ENCODE peak calls at places on chromosomes 5 and 9, in eight cellular contexts. B is GM23338, E is HCT116, D is HepG2, Y is endothelial cell of umbilical vein, X is H1, U is K562, O is GM12878. K is an unnamed sample.

GRCh38 chr5:7615566-7616061 is 219.7 kb downstream of the ADCY2 start:
- DNase-seq in X (no peak), Y (no peak), D (no peak), B (no peak), U (no peak), E (no peak), O (no peak), K (no peak)

GRCh38 chr5:73437126-73438047 is 11.2 kb downstream of the FOXD1 start:
- DNase-seq in Y (no peak), U (peak), D (no peak), X (peak), E (peak), B (peak), O (no peak), K (no peak)

GRCh38 chr5:131171276-131171815 is 602 bp downstream of the LYRM7 start:
- DNase-seq in O (no peak), U (no peak), Y (no peak), E (no peak), B (peak), X (no peak), D (peak), K (no peak)

GRCh38 chr9:89362647-89363310 is 44.5 kb downstream of the SECISBP2 start:
- DNase-seq in O (no peak), Y (no peak), B (no peak), E (no peak), X (no peak), D (no peak), U (no peak), K (no peak)

GRCh38 chr5:53820119-53820801 is 259.8 kb downstream of the NDUFS4 start:
- DNase-seq in X (no peak), Y (no peak), O (peak), E (no peak), D (no peak), B (no peak), U (no peak), K (no peak)

GRCh38 chr5:152269533-152269932 is 135.5 kb downstream of the NMUR2 start:
- DNase-seq in U (no peak), D (no peak), O (no peak), E (no peak), X (no peak), Y (no peak), B (no peak), K (no peak)

GRCh38 chr5:133680830-133681555 is 68.7 kb upstream of the FSTL4 start:
- DNase-seq in Y (no peak), D (no peak), O (no peak), U (no peak), E (no peak), X (no peak), B (no peak), K (no peak)

GRCh38 chr9:94676446-94677148 is 37.3 kb upstream of the FBP1 start:
- DNase-seq in X (no peak), O (no peak), U (no peak), D (no peak), E (no peak), B (no peak), Y (no peak), K (no peak)

GRCh38 chr9:78357165-78357873 is 60.4 kb downstream of the PSAT1 start:
- DNase-seq in O (no peak), D (no peak), Y (no peak), U (peak), X (no peak), B (peak), E (no peak), K (no peak)

GRCh38 chr5:5523066-5523505 is 100.6 kb downstream of the ICE1 start:
- DNase-seq in B (peak), Y (no peak), U (no peak), E (peak), D (peak), O (peak), X (no peak), K (no peak)

GRCh38 chr9:37914154-37914551 is 10.2 kb upstream of the SLC25A51 start:
- DNase-seq in B (no peak), U (no peak), D (no peak), Y (no peak), O (no peak), X (no peak), E (no peak), K (no peak)

GRCh38 chr5:84480873-84481637 is 96.4 kb upstream of the EDIL3 start:
- DNase-seq in U (no peak), X (no peak), B (peak), Y (peak), D (no peak), O (no peak), E (no peak), K (no peak)

GRCh38 chr5:39266442-39266841 is 47.1 kb upstream of the FYB1 start:
- DNase-seq in O (no peak), X (no peak), Y (no peak), B (no peak), U (peak), E (no peak), D (no peak), K (no peak)

GRCh38 chr5:60339691-60340191 is 360.2 kb downstream of the DEPDC1B start:
- DNase-seq in B (no peak), O (no peak), U (no peak), E (no peak), Y (no peak), X (no peak), D (no peak), K (no peak)

GRCh38 chr5:10400834-10401233 is 40.8 kb upstream of the ROPN1L start:
- DNase-seq in B (no peak), X (no peak), U (no peak), E (no peak), D (no peak), O (no peak), Y (no peak), K (no peak)

GRCh38 chr5:106940301-106940846 is 730.4 kb downstream of the EFNA5 start:
- DNase-seq in U (no peak), D (no peak), X (no peak), E (no peak), O (no peak), Y (no peak), B (no peak), K (no peak)

GRCh38 chr9:95188459-95188858 is 129.1 kb downstream of the FANCC start:
- DNase-seq in D (no peak), X (no peak), Y (peak), U (no peak), O (no peak), B (no peak), E (no peak), K (no peak)

GRCh38 chr9:77215874-77216273 is 38.5 kb downstream of the VPS13A start:
- DNase-seq in O (no peak), D (peak), Y (peak), B (peak), X (no peak), U (no peak), E (no peak), K (no peak)

GRCh38 chr5:98110270-98110669 is 663.2 kb upstream of the RGMB start:
- DNase-seq in Y (peak), U (no peak), E (no peak), O (no peak), X (no peak), B (no peak), D (no peak), K (no peak)

GRCh38 chr9:132412089-132412488 is 2.1 kb downstream of the CFAP77 start:
- DNase-seq in D (peak), O (no peak), X (peak), B (peak), E (peak), Y (peak), U (peak), K (no peak)

GRCh38 chr9:110545705-110546104 is 33.8 kb downstream of the SVEP1 start:
- DNase-seq in U (no peak), X (no peak), D (peak), B (no peak), E (no peak), Y (no peak), O (no peak), K (no peak)

GRCh38 chr9:81563739-81564138 is 125.6 kb downstream of the TLE1 start:
- DNase-seq in B (no peak), U (no peak), O (no peak), E (no peak), D (no peak), Y (no peak), X (no peak), K (no peak)

GRCh38 chr9:134570151-134570621 is 71.4 kb upstream of the COL5A1 start:
- DNase-seq in O (no peak), X (peak), D (no peak), B (no peak), E (no peak), Y (no peak), U (no peak), K (no peak)

GRCh38 chr5:40021007-40021406 is 596.2 kb upstream of the DAB2 start:
- DNase-seq in B (no peak), E (no peak), U (no peak), Y (peak), O (no peak), X (no peak), D (no peak), K (no peak)

GRCh38 chr5:116038817-116039216 is 6.5 kb downstream of the ARL14EPL start:
- DNase-seq in X (no peak), D (no peak), O (no peak), Y (no peak), U (no peak), E (no peak), B (no peak), K (no peak)

GRCh38 chr9:109721021-109721420 is 59.0 kb upstream of the PALM2AKAP2 start:
- DNase-seq in U (no peak), D (no peak), X (no peak), O (no peak), Y (no peak), E (no peak), B (peak), K (no peak)

DNA sequence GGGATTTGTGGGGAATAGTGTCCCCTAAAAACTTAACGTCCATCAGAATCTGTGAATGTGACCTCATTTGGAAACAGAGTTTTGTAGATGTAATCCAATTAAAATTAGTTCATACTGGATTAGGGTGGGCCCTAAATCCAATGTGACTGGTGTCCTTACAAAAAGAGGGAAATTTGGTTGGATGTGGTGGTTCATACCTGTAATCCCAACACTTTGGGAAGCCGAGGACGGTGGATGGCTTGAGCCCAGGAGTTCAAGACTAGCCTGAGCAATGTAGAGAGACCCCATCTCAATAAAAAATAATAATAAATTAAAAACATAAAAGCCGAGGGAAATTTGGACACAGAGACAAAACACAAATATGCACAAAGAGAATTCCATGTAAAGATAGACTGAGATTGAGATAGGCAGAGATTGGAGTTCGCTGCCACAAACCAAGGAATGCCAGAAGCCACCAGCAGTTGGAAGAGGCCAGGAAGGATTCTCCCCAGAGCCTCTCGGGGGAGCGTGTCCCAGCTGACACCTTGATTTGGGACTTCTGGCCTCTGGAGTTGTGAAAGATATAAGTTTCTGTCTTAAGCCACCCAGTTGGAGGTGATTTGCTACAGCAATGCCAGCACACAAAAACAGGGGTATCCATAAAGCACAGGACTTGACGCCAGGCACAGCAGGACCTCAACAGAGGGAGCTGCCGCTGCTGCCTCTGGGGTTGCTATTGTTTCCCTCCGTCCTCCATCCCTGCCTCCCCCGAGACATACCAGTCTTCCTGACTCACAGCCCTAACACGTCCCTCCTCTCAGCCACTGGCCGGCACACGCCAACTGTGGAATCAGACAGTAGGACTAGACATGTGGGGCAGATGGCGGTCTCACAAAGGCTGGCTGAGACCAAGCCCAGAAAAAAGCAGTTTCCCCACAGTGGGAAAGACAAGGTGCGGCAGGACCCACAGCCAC is 73.8 kb upstream of the IL17B start:
- DNase-seq in O (no peak), Y (peak), U (no peak), X (no peak), B (peak), D (peak), E (no peak), K (no peak)
- H3K27ac ChIP-seq in O (no peak), Y (peak), U (peak), X (no peak), B (no peak), D (peak), E (no peak), K (no peak)

GRCh38 chr9:127446720-127447415 is 4.3 kb downstream of the RPL12 start:
- DNase-seq in Y (no peak), E (no peak), D (no peak), O (no peak), X (no peak), B (no peak), U (no peak), K (no peak)

GRCh38 chr9:127444921-127445850 is 6.0 kb downstream of the RPL12 start:
- DNase-seq in D (no peak), U (no peak), B (peak), O (no peak), Y (no peak), E (no peak), X (peak), K (no peak)

GRCh38 chr9:127444283-127444920 is 6.8 kb downstream of the RPL12 start:
- DNase-seq in X (no peak), Y (no peak), E (no peak), B (no peak), U (no peak), O (no peak), D (no peak), K (no peak)

GRCh38 chr9:127447416-127448111 is 3.6 kb downstream of the RPL12 start:
- DNase-seq in X (no peak), O (no peak), B (no peak), U (peak), Y (no peak), D (no peak), E (no peak), K (no peak)

GRCh38 chr9:127445851-127446719 is 5.1 kb downstream of the RPL12 start:
- DNase-seq in D (no peak), E (no peak), Y (no peak), X (no peak), B (peak), O (no peak), U (no peak), K (no peak)
- TF ChIP-seq POLR2AphosphoS5 in D (peak), E (peak), Y (peak), X (peak), B (peak), O (peak), U (peak), K (no peak)

DNA sequence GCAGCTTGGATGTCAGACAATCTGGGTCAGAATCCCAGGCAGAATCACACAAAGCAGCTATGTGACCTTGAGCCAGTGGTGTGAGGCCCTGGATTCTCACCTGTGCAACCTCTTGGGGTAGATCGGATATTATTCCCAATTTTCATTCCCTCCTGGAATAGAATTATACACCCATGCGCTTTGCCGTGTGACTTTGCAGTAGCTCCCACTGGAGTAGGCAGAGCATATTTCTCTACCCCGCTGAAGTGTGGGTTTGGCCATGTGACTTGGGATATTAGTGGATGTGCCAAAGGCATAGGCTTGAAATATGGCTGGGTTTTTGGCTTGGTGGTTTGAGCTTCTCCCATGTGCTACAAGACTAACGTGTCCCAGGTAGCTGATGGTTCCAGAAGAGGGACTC is 35.5 kb upstream of the IER5L start:
- DNase-seq in B (no peak), Y (no peak), E (no peak), O (no peak), U (no peak), D (no peak), X (no peak), K (no peak)
- TF ChIP-seq EZH2 in B (no peak), Y (no peak), E (no peak), O (no peak), U (no peak), D (no peak), X (no peak), K (no peak)

GRCh38 chr5:135574493-135574892 is 4.3 kb downstream of the CXCL14 start:
- DNase-seq in O (no peak), D (no peak), E (no peak), Y (no peak), U (no peak), X (no peak), B (no peak), K (no peak)
- H3K27ac ChIP-seq in O (no peak), D (no peak), E (no peak), Y (no peak), U (no peak), X (no peak), B (no peak), K (no peak)

GRCh38 chr5:141869514-141869913 is 8.7 kb downstream of the PCDH1 start:
- DNase-seq in Y (no peak), B (no peak), O (no peak), E (no peak), U (no peak), D (no peak), X (no peak), K (no peak)
- TF ChIP-seq POLR2AphosphoS5 in Y (no peak), B (no peak), O (no peak), E (no peak), U (no peak), D (no peak), X (no peak), K (no peak)

GRCh38 chr5:35857606-35858205 is 1.0 kb downstream of the IL7R start:
- DNase-seq in D (no peak), Y (peak), E (no peak), U (no peak), X (no peak), O (no peak), B (no peak), K (peak)
- TF ChIP-seq EZH2 in D (no peak), Y (no peak), E (no peak), U (no peak), X (no peak), O (no peak), B (no peak), K (no peak)

GRCh38 chr9:129500863-129501770 is 119.8 kb downstream of the C9orf50 start:
- DNase-seq in Y (no peak), E (no peak), B (no peak), D (no peak), X (no peak), O (no peak), U (no peak), K (no peak)

GRCh38 chr9:129498451-129499376 is 122.2 kb downstream of the C9orf50 start:
- DNase-seq in O (no peak), U (no peak), Y (no peak), X (no peak), D (no peak), B (no peak), E (no peak), K (no peak)

GRCh38 chr9:129501771-129502324 is 119.1 kb downstream of the C9orf50 start:
- DNase-seq in E (no peak), X (no peak), Y (no peak), O (no peak), D (no peak), U (no peak), B (no peak), K (no peak)

GRCh38 chr9:129497837-129498450 is 123.0 kb downstream of the C9orf50 start:
- DNase-seq in O (no peak), U (no peak), X (no peak), E (no peak), B (no peak), D (no peak), Y (no peak), K (no peak)

GRCh38 chr9:129500166-129500862 is 120.6 kb downstream of the C9orf50 start:
- DNase-seq in U (no peak), E (no peak), O (no peak), D (no peak), Y (no peak), X (peak), B (peak), K (no peak)
- H3K27ac ChIP-seq in U (no peak), E (peak), O (no peak), D (no peak), Y (no peak), X (no peak), B (no peak), K (peak)

DNA sequence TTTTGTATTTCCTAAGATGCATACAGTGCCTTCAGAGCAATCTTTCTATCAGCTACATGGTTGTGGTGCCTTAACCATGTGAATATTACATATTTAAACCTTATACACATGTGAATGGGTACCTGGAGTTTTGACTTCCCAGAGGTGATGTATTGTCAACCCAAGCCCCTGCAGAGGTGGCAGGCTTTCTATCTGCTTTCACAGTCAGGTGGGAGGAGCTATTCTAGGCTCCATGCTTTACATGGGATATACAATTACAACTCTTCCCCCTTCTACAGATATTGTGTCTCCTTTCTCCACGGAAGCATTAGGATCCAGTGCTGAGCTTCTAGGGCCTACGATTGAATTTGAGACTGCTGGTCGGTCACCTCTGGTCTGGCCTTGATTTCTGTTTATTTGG is 89.8 kb upstream of the TUT7 start:
- DNase-seq in E (no peak), Y (no peak), D (no peak), X (no peak), O (no peak), B (peak), U (no peak), K (no peak)
- TF ChIP-seq POLR2AphosphoS5 in E (no peak), Y (no peak), D (no peak), X (no peak), O (no peak), B (no peak), U (no peak), K (no peak)

GRCh38 chr9:138024831-138025291 is 147.3 kb downstream of the CACNA1B start:
- DNase-seq in E (no peak), X (no peak), O (no peak), Y (no peak), D (no peak), B (no peak), U (no peak), K (no peak)

GRCh38 chr9:138022756-138023393 is 145.3 kb downstream of the CACNA1B start:
- DNase-seq in X (peak), E (no peak), D (no peak), B (peak), Y (no peak), U (no peak), O (no peak), K (no peak)

GRCh38 chr9:138024131-138024530 is 146.5 kb downstream of the CACNA1B start:
- DNase-seq in Y (no peak), B (no peak), D (no peak), E (no peak), O (no peak), U (no peak), X (peak), K (no peak)

GRCh38 chr9:138022121-138022741 is 144.6 kb downstream of the CACNA1B start:
- DNase-seq in D (no peak), Y (no peak), B (peak), U (peak), E (peak), X (peak), O (no peak), K (no peak)

GRCh38 chr9:138023394-138024124 is 146.0 kb downstream of the CACNA1B start:
- DNase-seq in B (peak), O (no peak), D (no peak), Y (no peak), X (peak), E (no peak), U (no peak), K (no peak)
- TF ChIP-seq EZH2 in B (no peak), O (no peak), D (peak), Y (peak), X (no peak), E (no peak), U (no peak), K (no peak)

K was measured in SK-N-MC.